ENCODE peak calls at places on chromosomes 6 and 20, in five cellular contexts. X is B cell; Y is T-helper 2 cell; F is stimulated activated effector memory CD8-positive, alpha-beta T cell treated with anti-CD3 and anti-CD28 coated beads, Interleukin-12 subunit alpha, Interleukin-12 subunit beta, amount 100 ng/mL, for 72 hours; Z is left ventricle myocardium superior. C is an unnamed sample.

GRCh38 chr6:47168176-47168575 is 126.0 kb upstream of the ADGRF1 start:
- DNase-seq in X (no peak), Y (no peak), F (no peak), Z (peak), C (no peak)

GRCh38 chr6:152091851-152092341 is 284.4 kb downstream of the ESR1 start:
- DNase-seq in X (no peak), Y (no peak), F (no peak), Z (peak), C (no peak)

GRCh38 chr6:11448038-11448437 is 89.5 kb upstream of the TMEM170B start:
- DNase-seq in X (no peak), Y (no peak), F (no peak), Z (no peak), C (no peak)

GRCh38 chr20:38145094-38146075 is 19.7 kb downstream of the TGM2 start:
- DNase-seq in X (no peak), Y (no peak), F (no peak), Z (no peak), C (no peak)

GRCh38 chr6:3494391-3495100 is 37.7 kb upstream of the SLC22A23 start:
- DNase-seq in X (no peak), Y (no peak), F (no peak), Z (no peak), C (no peak)

GRCh38 chr6:20542927-20543602 is 8.8 kb downstream of the CDKAL1 start:
- DNase-seq in X (no peak), Y (no peak), F (no peak), Z (no peak), C (no peak)

GRCh38 chr6:147204060-147204785 is at the start of gene STXBP5:
- DNase-seq in X (peak), Y (peak), F (peak), Z (peak), C (peak)

GRCh38 chr6:136703331-136703846 is 88.9 kb downstream of the MAP3K5 start:
- DNase-seq in X (no peak), Y (no peak), F (no peak), Z (no peak), C (no peak)

GRCh38 chr6:83636800-83637199 is 72.1 kb downstream of the SNAP91 start:
- DNase-seq in X (no peak), Y (no peak), F (no peak), Z (no peak), C (no peak)

GRCh38 chr20:53736757-53737403 is 143.2 kb upstream of the ZNF217 start:
- DNase-seq in X (peak), Y (no peak), F (no peak), Z (no peak), C (no peak)

GRCh38 chr6:89792881-89793280 is 26.7 kb downstream of the MDN1 start:
- DNase-seq in X (peak), Y (no peak), F (no peak), Z (no peak), C (no peak)

GRCh38 chr20:46894579-46894958 is at the start of gene EYA2:
- DNase-seq in X (no peak), Y (no peak), F (no peak), Z (peak), C (no peak)

GRCh38 chr6:44451803-44452690 is 64.5 kb downstream of the CDC5L start:
- DNase-seq in X (no peak), Y (no peak), F (no peak), Z (no peak), C (no peak)

GRCh38 chr20:51444922-51445438 is 97.5 kb downstream of the NFATC2 start:
- DNase-seq in X (no peak), Y (no peak), F (no peak), Z (no peak), C (no peak)

GRCh38 chr6:94213176-94213575 is 793.8 kb upstream of the EPHA7 start:
- DNase-seq in X (no peak), Y (no peak), F (no peak), Z (no peak), C (no peak)

GRCh38 chr6:17851720-17852161 is 135.7 kb downstream of the KIF13A start:
- DNase-seq in X (no peak), Y (no peak), F (no peak), Z (no peak), C (no peak)

GRCh38 chr20:48673485-48673884 is 154.3 kb downstream of the PREX1 start:
- DNase-seq in X (no peak), Y (no peak), F (no peak), Z (peak), C (no peak)

GRCh38 chr6:41675176-41675767 is 37.0 kb downstream of the MDFI start:
- DNase-seq in X (no peak), Y (no peak), F (no peak), Z (no peak), C (no peak)

GRCh38 chr6:21922086-21922485 is 328.5 kb downstream of the SOX4 start:
- DNase-seq in X (no peak), Y (no peak), F (no peak), Z (no peak), C (no peak)

GRCh38 chr6:127177030-127177928 is 58.8 kb downstream of the RSPO3 start:
- DNase-seq in X (no peak), Y (no peak), F (no peak), Z (no peak), C (no peak)

GRCh38 chr20:53412600-53413187 is 180.9 kb downstream of the ZNF217 start:
- DNase-seq in X (no peak), Y (no peak), F (no peak), Z (no peak), C (no peak)

GRCh38 chr20:23340524-23340923 is 10.1 kb upstream of the NXT1 start:
- DNase-seq in X (no peak), Y (no peak), F (no peak), Z (peak), C (no peak)

GRCh38 chr6:6972456-6972855 is 135.3 kb upstream of the RREB1 start:
- DNase-seq in X (no peak), Y (no peak), F (no peak), Z (no peak), C (no peak)

GRCh38 chr20:15399781-15400180 is 1062.4 kb upstream of the FLRT3 start:
- DNase-seq in X (no peak), Y (no peak), F (no peak), Z (no peak), C (no peak)

C was measured in Peyer's patch.